ENCODE peak calls at places on chromosomes 11 and 22, in six cellular contexts. One of them, this sample, is unnamed.

GRCh38 chr11:119056397-119056999 is 507 bp downstream of the HYOU1 start:
- DNase-seq in stimulated activated naive CD4-positive, alpha-beta T cell: peak
- DNase-seq in tibial artery: no peak
- DNase-seq in iPS DF 19.7: no peak
- DNase-seq in M059J: peak
- DNase-seq in DMS153: no peak
- DNase-seq in this sample: peak

GRCh38 chr11:57390535-57390934 is at the start of gene PRG2:
- DNase-seq in stimulated activated naive CD4-positive, alpha-beta T cell: no peak
- DNase-seq in tibial artery: no peak
- DNase-seq in iPS DF 19.7: no peak
- DNase-seq in M059J: no peak
- DNase-seq in DMS153: no peak
- DNase-seq in this sample: no peak

GRCh38 chr22:50564289-50564688 is 1.6 kb upstream of the SYCE3 start:
- DNase-seq in stimulated activated naive CD4-positive, alpha-beta T cell: no peak
- DNase-seq in tibial artery: no peak
- DNase-seq in iPS DF 19.7: no peak
- DNase-seq in M059J: no peak
- DNase-seq in DMS153: no peak
- DNase-seq in this sample: no peak

GRCh38 chr11:63142459-63142858 is 1.6 kb downstream of the SLC22A24 start:
- DNase-seq in stimulated activated naive CD4-positive, alpha-beta T cell: no peak
- DNase-seq in tibial artery: no peak
- DNase-seq in iPS DF 19.7: no peak
- DNase-seq in M059J: no peak
- DNase-seq in DMS153: no peak
- DNase-seq in this sample: no peak

GRCh38 chr11:1350086-1350725 is 39.5 kb upstream of the BRSK2 start:
- DNase-seq in stimulated activated naive CD4-positive, alpha-beta T cell: no peak
- DNase-seq in tibial artery: peak
- DNase-seq in iPS DF 19.7: no peak
- DNase-seq in M059J: no peak
- DNase-seq in DMS153: no peak
- DNase-seq in this sample: no peak

GRCh38 chr11:26045082-26045481 is 286.8 kb upstream of the ANO3 start:
- DNase-seq in stimulated activated naive CD4-positive, alpha-beta T cell: no peak
- DNase-seq in tibial artery: no peak
- DNase-seq in iPS DF 19.7: no peak
- DNase-seq in M059J: no peak
- DNase-seq in DMS153: no peak
- DNase-seq in this sample: no peak

GRCh38 chr11:122642472-122642922 is 13.0 kb upstream of the UBASH3B start:
- DNase-seq in stimulated activated naive CD4-positive, alpha-beta T cell: no peak
- DNase-seq in tibial artery: no peak
- DNase-seq in iPS DF 19.7: no peak
- DNase-seq in M059J: peak
- DNase-seq in DMS153: no peak
- DNase-seq in this sample: no peak

GRCh38 chr22:37045958-37046357 is 5.6 kb upstream of the KCTD17 start:
- DNase-seq in stimulated activated naive CD4-positive, alpha-beta T cell: no peak
- DNase-seq in tibial artery: no peak
- DNase-seq in iPS DF 19.7: no peak
- DNase-seq in M059J: peak
- DNase-seq in DMS153: no peak
- DNase-seq in this sample: no peak

GRCh38 chr11:20364412-20364792 is 888 bp downstream of the HTATIP2 start:
- DNase-seq in stimulated activated naive CD4-positive, alpha-beta T cell: no peak
- DNase-seq in tibial artery: no peak
- DNase-seq in iPS DF 19.7: no peak
- DNase-seq in M059J: peak
- DNase-seq in DMS153: no peak
- DNase-seq in this sample: no peak

GRCh38 chr11:61697093-61697492 is 16.9 kb downstream of the DAGLA start:
- DNase-seq in stimulated activated naive CD4-positive, alpha-beta T cell: no peak
- DNase-seq in tibial artery: no peak
- DNase-seq in iPS DF 19.7: no peak
- DNase-seq in M059J: peak
- DNase-seq in DMS153: no peak
- DNase-seq in this sample: no peak

GRCh38 chr22:48258108-48258705 is 1495.8 kb downstream of the TBC1D22A start:
- DNase-seq in stimulated activated naive CD4-positive, alpha-beta T cell: no peak
- DNase-seq in tibial artery: peak
- DNase-seq in iPS DF 19.7: no peak
- DNase-seq in M059J: no peak
- DNase-seq in DMS153: no peak
- DNase-seq in this sample: no peak

GRCh38 chr11:59097113-59097708 is 9.8 kb upstream of the FAM111B start:
- DNase-seq in stimulated activated naive CD4-positive, alpha-beta T cell: peak
- DNase-seq in tibial artery: peak
- DNase-seq in iPS DF 19.7: no peak
- DNase-seq in M059J: peak
- DNase-seq in DMS153: no peak
- DNase-seq in this sample: no peak

GRCh38 chr11:5541427-5541826 is 6.9 kb downstream of the OR52H1 start:
- DNase-seq in stimulated activated naive CD4-positive, alpha-beta T cell: no peak
- DNase-seq in tibial artery: no peak
- DNase-seq in iPS DF 19.7: no peak
- DNase-seq in M059J: no peak
- DNase-seq in DMS153: no peak
- DNase-seq in this sample: no peak

GRCh38 chr11:57199330-57199729 is 17.6 kb downstream of the LRRC55 start:
- DNase-seq in stimulated activated naive CD4-positive, alpha-beta T cell: no peak
- DNase-seq in tibial artery: no peak
- DNase-seq in iPS DF 19.7: no peak
- DNase-seq in M059J: no peak
- DNase-seq in DMS153: no peak
- DNase-seq in this sample: no peak

This sample was measured in left lung.